ENCODE peak calls at places on chromosome 4, in six cellular contexts. V, B, Q, M, W and H are unnamed samples.

GRCh38 chr4:108991929-108992328 is 229.1 kb upstream of the ETNPPL start:
- DNase-seq in V (peak), Q (no peak), B (no peak), M (peak), W (no peak), H (no peak)

GRCh38 chr4:54879576-54879975 is 221.8 kb downstream of the KIT start:
- DNase-seq in W (no peak), M (peak), B (no peak), Q (no peak), V (peak), H (no peak)

GRCh38 chr4:125522992-125523391 is 208.2 kb downstream of the FAT4 start:
- DNase-seq in B (no peak), M (no peak), Q (no peak), V (no peak), W (no peak), H (no peak)

GRCh38 chr4:2256156-2256731 is 5.7 kb downstream of the MXD4 start:
- DNase-seq in Q (peak), B (no peak), V (no peak), M (no peak), W (peak), H (no peak)

GRCh38 chr4:55312491-55313101 is 33.4 kb upstream of the SRD5A3 start:
- DNase-seq in W (peak), Q (no peak), B (peak), V (peak), M (peak), H (peak)

GRCh38 chr4:142840516-142841123 is 5.5 kb downstream of the INPP4B start:
- DNase-seq in Q (no peak), V (no peak), W (no peak), B (no peak), M (peak), H (no peak)

GRCh38 chr4:146342600-146343192 is 128.4 kb downstream of the REELD1 start:
- DNase-seq in W (no peak), B (peak), Q (no peak), M (no peak), V (no peak), H (no peak)

GRCh38 chr4:104826171-104826570 is 320.5 kb upstream of the TET2 start:
- DNase-seq in V (no peak), B (no peak), W (no peak), Q (no peak), M (no peak), H (no peak)

GRCh38 chr4:8110071-8110986 is 48.3 kb downstream of the ABLIM2 start:
- DNase-seq in Q (peak), M (no peak), B (peak), V (no peak), W (no peak), H (peak)

GRCh38 chr4:26083987-26084386 is 170.0 kb downstream of the SMIM20 start:
- DNase-seq in W (no peak), B (peak), M (peak), V (peak), Q (no peak), H (no peak)

GRCh38 chr4:173332963-173333657 is 1.0 kb downstream of the HMGB2 start:
- DNase-seq in W (no peak), M (no peak), V (peak), Q (no peak), B (no peak), H (no peak)

GRCh38 chr4:165905405-165906027 is 32.5 kb downstream of the TLL1 start:
- DNase-seq in Q (no peak), V (peak), W (no peak), B (no peak), M (no peak), H (no peak)

GRCh38 chr4:179110356-179110755 is 1668.1 kb upstream of the AGA start:
- DNase-seq in W (no peak), V (peak), B (no peak), M (peak), Q (no peak), H (no peak)

GRCh38 chr4:83486457-83487129 is 1.7 kb upstream of the ABRAXAS1 start:
- DNase-seq in B (no peak), V (no peak), W (no peak), M (no peak), Q (no peak), H (no peak)

GRCh38 chr4:38868055-38868965 is 704 bp downstream of the FAM114A1 start:
- DNase-seq in Q (peak), W (peak), V (no peak), B (peak), M (no peak), H (no peak)

GRCh38 chr4:169092889-169093522 is 83.0 kb upstream of the CBR4 start:
- DNase-seq in B (no peak), Q (no peak), W (no peak), M (no peak), V (no peak), H (no peak)

GRCh38 chr4:182085051-182085480 is 158.1 kb upstream of the TENM3 start:
- DNase-seq in B (no peak), W (no peak), V (peak), Q (no peak), M (no peak), H (peak)

GRCh38 chr4:8168232-8168631 is 9.6 kb upstream of the ABLIM2 start:
- DNase-seq in B (no peak), W (no peak), M (no peak), V (no peak), Q (no peak), H (no peak)

GRCh38 chr4:89334311-89334710 is 26.7 kb upstream of the GPRIN3 start:
- DNase-seq in W (no peak), V (no peak), B (no peak), M (no peak), Q (no peak), H (no peak)

GRCh38 chr4:174255790-174256189 is 27.7 kb downstream of the FBXO8 start:
- DNase-seq in W (no peak), V (no peak), B (no peak), Q (no peak), M (peak), H (no peak)

GRCh38 chr4:7686166-7686870 is 251.6 kb upstream of the PSAPL1 start:
- DNase-seq in B (no peak), Q (no peak), W (no peak), M (no peak), V (no peak), H (no peak)

GRCh38 chr4:148355442-148356123 is 86.6 kb downstream of the NR3C2 start:
- DNase-seq in W (no peak), M (no peak), B (no peak), Q (no peak), V (no peak), H (no peak)

GRCh38 chr4:8689741-8690140 is 97.2 kb downstream of the CPZ start:
- DNase-seq in V (no peak), M (no peak), B (no peak), Q (no peak), W (no peak), H (no peak)

GRCh38 chr4:119652978-119653377 is 24.4 kb upstream of the PDE5A start:
- DNase-seq in V (no peak), W (no peak), M (peak), Q (no peak), B (no peak), H (no peak)

GRCh38 chr4:85715996-85716737 is 241.2 kb downstream of the ARHGAP24 start:
- DNase-seq in Q (no peak), B (no peak), V (no peak), M (no peak), W (no peak), H (no peak)

GRCh38 chr4:8671712-8672290 is 79.2 kb downstream of the CPZ start:
- DNase-seq in W (no peak), B (no peak), V (no peak), M (no peak), Q (no peak), H (no peak)

GRCh38 chr4:8537041-8537461 is 43.1 kb upstream of the GPR78 start:
- DNase-seq in V (peak), W (peak), B (no peak), Q (no peak), M (peak), H (no peak)

GRCh38 chr4:98519268-98519993 is 139.0 kb downstream of the TSPAN5 start:
- DNase-seq in Q (no peak), W (no peak), B (no peak), M (no peak), V (no peak), H (no peak)